ENCODE peak calls at places on chromosomes 7 and 10, in ten cellular contexts. A is fibroblast of mammary gland, M is NCI-H748 treated with DMSO at 0.1 percent for 48 hours, P is T-helper 1 cell, T is LoVo, N is A673, B is glutamatergic neuron, Q is fibroblast of lung, J is K562, W is NCI-H1092. F is an unnamed sample.

GRCh38 chr7:80816806-80817205 is 102.0 kb downstream of the SEMA3C start:
- DNase-seq in A (no peak), M (no peak), P (no peak), T (no peak), N (no peak), B (no peak), Q (no peak), J (no peak), W (no peak), F (no peak)

GRCh38 chr10:57694956-57695605 is 572.6 kb downstream of the IPMK start:
- DNase-seq in A (peak; percentile 40), M (peak; percentile 6), P (no peak), T (no peak), N (no peak), B (no peak), Q (no peak), J (no peak), W (peak; percentile 3), F (no peak)

GRCh38 chr7:17298840-17299476 is 506 bp downstream of the AHR start:
- DNase-seq in A (no peak), M (peak; percentile 32), P (peak; percentile 65), T (peak; percentile 52), N (peak; percentile 49), B (peak; percentile 30), Q (no peak), J (no peak), W (peak; percentile 17), F (peak; percentile 85)

GRCh38 chr7:149874644-149875028 is 867 bp downstream of the ATP6V0E2 start:
- DNase-seq in A (no peak), M (no peak), P (no peak), T (no peak), N (no peak), B (no peak), Q (no peak), J (no peak), W (no peak), F (peak; percentile 18)

GRCh38 chr7:57199252-57199651 is 67.0 kb upstream of the ZNF479 start:
- DNase-seq in A (no peak), M (no peak), P (no peak), T (no peak), N (no peak), B (no peak), Q (no peak), J (no peak), W (no peak), F (peak; percentile 30)

GRCh38 chr7:85094046-85094720 is 92.7 kb downstream of the SEMA3D start:
- DNase-seq in A (peak; percentile 61), M (no peak), P (no peak), T (no peak), N (no peak), B (no peak), Q (peak; percentile 69), J (no peak), W (no peak), F (no peak)

GRCh38 chr10:112374724-112375541 is 1.0 kb downstream of the ACSL5 start:
- DNase-seq in A (no peak), M (no peak), P (no peak), T (no peak), N (peak; percentile 22), B (no peak), Q (no peak), J (no peak), W (no peak), F (no peak)

GRCh38 chr10:83725567-83725966 is 413.7 kb upstream of the GHITM start:
- DNase-seq in A (no peak), M (no peak), P (no peak), T (no peak), N (no peak), B (no peak), Q (no peak), J (no peak), W (no peak), F (no peak)